ENCODE peak calls at places on chromosomes 16 and 17, in six cellular contexts. P is ovary, K is gastrocnemius medialis, C is cardiac muscle cell, O is left ventricle myocardium inferior, E is thoracic aorta. T is an unnamed sample.

GRCh38 chr17:80109713-80110446 is 8.5 kb downstream of the GAA start:
- DNase-seq in P (no peak), K (no peak), C (no peak), O (no peak), E (no peak), T (no peak)

GRCh38 chr16:21260870-21261791 is 17.0 kb downstream of the CRYM start:
- DNase-seq in P (no peak), K (no peak), C (peak; percentile 93), O (no peak), E (no peak), T (peak; percentile 37)

GRCh38 chr16:30076276-30076791 is 540 bp downstream of the PPP4C start:
- DNase-seq in P (no peak), K (no peak), C (no peak), O (no peak), E (no peak), T (no peak)

GRCh38 chr16:30066882-30067583 is 1.5 kb downstream of the ALDOA start:
- DNase-seq in P (peak; percentile 57), K (peak; percentile 57), C (no peak), O (peak; percentile 55), E (no peak), T (no peak)

GRCh38 chr17:32920293-32920692 is 7.7 kb upstream of the TMEM98 start:
- DNase-seq in P (no peak), K (no peak), C (no peak), O (no peak), E (no peak), T (no peak)

GRCh38 chr16:74592847-74593246 is 14.1 kb downstream of the GLG1 start:
- DNase-seq in P (no peak), K (no peak), C (no peak), O (no peak), E (no peak), T (no peak)

GRCh38 chr17:47941998-47942490 is 673 bp downstream of the PNPO start:
- DNase-seq in P (no peak), K (no peak), C (no peak), O (no peak), E (no peak), T (no peak)

GRCh38 chr16:75204410-75204758 is 2.6 kb downstream of the CTRB2 start:
- DNase-seq in P (no peak), K (no peak), C (no peak), O (peak; percentile 8), E (no peak), T (no peak)

GRCh38 chr17:40303706-40304450 is 5.1 kb upstream of the RARA start:
- DNase-seq in P (no peak), K (no peak), C (peak; percentile 84), O (no peak), E (no peak), T (no peak)

GRCh38 chr16:57480127-57480753 is 6.1 kb downstream of the DOK4 start:
- DNase-seq in P (no peak), K (no peak), C (peak; percentile 88), O (peak; percentile 63), E (no peak), T (peak; percentile 79)

GRCh38 chr16:87747626-87748025 is 18.2 kb downstream of the KLHDC4 start:
- DNase-seq in P (no peak), K (no peak), C (no peak), O (no peak), E (no peak), T (no peak)

GRCh38 chr16:68283346-68283745 is 19.0 kb downstream of the SLC7A6 start:
- DNase-seq in P (no peak), K (no peak), C (no peak), O (no peak), E (no peak), T (no peak)
- H3K4me1 ChIP-seq in P (no peaks in the 10 kb centered on the region), K (peaks cover 90% of the 10 kb centered on the region), C (peaks cover 14% of the 10 kb centered on the region), O (peaks cover 98% of the 10 kb centered on the region), E (peaks cover 32% of the 10 kb centered on the region), T (peaks cover 47% of the 10 kb centered on the region)

DNA sequence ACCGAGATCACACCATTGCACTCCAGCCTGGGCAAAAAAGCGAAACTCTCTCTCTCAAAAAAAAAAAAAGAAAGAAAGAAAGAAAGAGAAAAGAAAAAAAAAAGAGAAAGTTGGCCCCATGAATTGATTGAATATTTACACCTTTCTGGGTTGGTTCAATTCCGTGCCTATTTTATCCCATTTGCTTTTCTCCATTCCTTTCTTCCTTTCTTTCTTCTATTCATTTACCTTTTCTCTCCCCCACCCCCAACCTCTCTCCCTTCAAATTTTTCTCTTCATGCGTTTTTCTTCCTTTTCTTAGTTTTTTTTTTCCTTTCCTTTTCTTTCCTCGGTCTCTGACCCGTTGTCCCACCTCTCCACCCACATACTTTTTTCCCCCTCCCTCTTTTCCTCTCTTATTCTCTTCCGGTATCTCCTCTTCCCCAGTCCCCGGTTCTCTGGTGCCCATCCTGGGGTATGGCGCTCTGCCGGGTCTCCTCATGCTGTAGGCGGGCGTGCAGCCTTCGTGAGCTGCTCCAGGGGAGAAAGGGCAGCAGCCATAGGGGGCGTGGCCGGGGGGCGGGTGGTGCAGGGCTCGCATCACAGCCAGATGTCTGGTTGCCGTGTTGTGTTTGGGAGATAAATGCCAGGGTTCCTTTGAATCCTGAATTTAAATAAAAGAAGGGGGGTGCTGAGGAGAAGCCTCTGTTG is 5.3 kb upstream of the COL1A1 start:
- DNase-seq in P (peak; percentile 85), K (no peak), C (peak; percentile 72), O (peak; percentile 57), E (no peak), T (no peak)
- H3K4me3 ChIP-seq in P (no peak overlapping the region), K (no peak overlapping the region), C (no peak overlapping the region), O (no peak overlapping the region), E (peak overlapping the region; percentile 55), T (no peak overlapping the region)

GRCh38 chr17:50151937-50152547 is 1.6 kb upstream of the PPP1R9B start:
- DNase-seq in P (peak; percentile 82), K (peak; percentile 73), C (peak; percentile 94), O (peak; percentile 87), E (no peak), T (peak; percentile 97)

GRCh38 chr17:50149425-50150353 is 788 bp downstream of the PPP1R9B start:
- DNase-seq in P (peak; percentile 50), K (no peak), C (peak; percentile 64), O (peak; percentile 66), E (no peak), T (no peak)

GRCh38 chr17:50150354-50151040 is at the start of gene PPP1R9B:
- DNase-seq in P (peak; percentile 51), K (no peak), C (no peak), O (no peak), E (no peak), T (no peak)

GRCh38 chr17:50152736-50153135 is 2.3 kb upstream of the PPP1R9B start:
- DNase-seq in P (no peak), K (no peak), C (no peak), O (no peak), E (no peak), T (no peak)

GRCh38 chr17:50151041-50151936 is 812 bp upstream of the PPP1R9B start:
- DNase-seq in P (peak; percentile 89), K (peak; percentile 82), C (peak; percentile 95), O (peak; percentile 91), E (peak; percentile 72), T (peak; percentile 95)
- H3K4me1 ChIP-seq in P (peaks cover 32% of the 10 kb centered on the region), K (peaks cover 56% of the 10 kb centered on the region), C (peaks cover 32% of the 10 kb centered on the region), O (peaks cover 94% of the 10 kb centered on the region), E (peaks cover 51% of the 10 kb centered on the region), T (peaks cover 67% of the 10 kb centered on the region)

GRCh38 chr16:13829712-13830304 is 90.1 kb upstream of the ERCC4 start:
- DNase-seq in P (no peak), K (no peak), C (no peak), O (no peak), E (no peak), T (peak; percentile 16)

GRCh38 chr16:13835357-13835756 is 84.6 kb upstream of the ERCC4 start:
- DNase-seq in P (no peak), K (no peak), C (no peak), O (no peak), E (no peak), T (no peak)

GRCh38 chr16:13835935-13836334 is 84.0 kb upstream of the ERCC4 start:
- DNase-seq in P (no peak), K (no peak), C (no peak), O (no peak), E (no peak), T (no peak)

DNA sequence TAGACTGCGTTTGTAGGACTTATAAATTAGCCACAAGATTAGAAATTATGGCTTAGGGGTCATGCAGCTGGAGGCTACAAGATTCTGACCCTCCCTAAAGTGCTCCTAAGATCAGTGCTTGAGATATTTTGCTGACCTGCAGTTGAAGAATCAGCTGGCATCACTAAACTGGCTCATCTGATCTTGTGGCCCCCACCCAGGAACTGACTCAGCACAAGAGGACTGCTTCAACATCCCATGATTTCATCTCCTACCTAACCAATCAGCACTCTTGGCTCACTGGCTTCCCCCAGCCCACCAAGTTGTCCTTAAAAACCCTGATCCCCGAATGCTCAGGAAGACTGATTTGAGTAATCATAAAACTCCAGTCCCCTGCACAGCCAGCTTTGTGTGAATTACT is 86.4 kb upstream of the ERCC4 start:
- DNase-seq in P (no peak), K (no peak), C (no peak), O (no peak), E (no peak), T (no peak)
- H3K4me3 ChIP-seq in P (no peak overlapping the region), K (no peak overlapping the region), C (no peak overlapping the region), O (no peak overlapping the region), E (no peak overlapping the region), T (no peak overlapping the region)

DNA sequence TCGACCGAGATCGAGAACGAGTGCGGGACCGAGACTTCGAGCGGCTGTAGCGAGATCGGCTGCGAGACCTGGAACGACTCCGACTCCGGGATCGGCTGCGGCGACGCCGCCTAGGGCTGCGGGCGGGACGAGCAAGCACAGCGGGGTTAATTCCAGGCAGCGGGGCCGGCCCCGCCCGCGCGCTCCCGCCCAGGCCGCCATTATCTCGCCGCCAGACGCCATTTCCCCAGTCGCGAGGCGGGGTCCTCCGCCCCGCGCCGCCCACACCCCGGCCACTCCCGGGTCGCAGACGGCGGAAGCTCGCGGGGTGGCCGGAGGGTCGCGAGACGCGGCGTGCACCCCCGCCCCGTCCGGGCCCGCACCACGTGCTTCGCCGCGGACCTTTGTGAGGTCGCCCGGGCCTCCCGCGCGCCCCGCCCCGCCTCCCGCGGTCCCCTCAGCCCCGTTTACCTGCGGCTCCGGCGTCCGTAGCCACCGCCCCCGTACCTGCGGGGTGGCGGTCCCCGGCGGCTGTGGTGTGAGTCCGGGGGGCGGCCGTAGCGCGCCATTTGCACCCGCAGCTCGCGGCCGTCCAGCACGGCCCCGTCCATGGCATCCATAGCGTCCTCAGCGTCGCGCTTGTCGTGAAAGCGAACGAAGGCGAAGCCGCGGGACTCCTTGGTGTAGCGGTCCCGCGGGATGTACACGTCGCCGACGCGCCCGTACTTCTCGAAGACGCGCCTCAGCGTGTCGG is 616 bp downstream of the SRSF2 start:
- DNase-seq in P (peak; percentile 81), K (peak; percentile 54), C (peak; percentile 80), O (peak; percentile 84), E (no peak), T (peak; percentile 61)
- H3K4me1 ChIP-seq in P (no peaks in the 10 kb centered on the region), K (peaks cover 76% of the 10 kb centered on the region), C (peaks cover 26% of the 10 kb centered on the region), O (peaks cover 89% of the 10 kb centered on the region), E (peaks cover 47% of the 10 kb centered on the region), T (peaks cover 32% of the 10 kb centered on the region)